ENCODE peak calls at places on chromosome 9, in seven cellular contexts. D, C, A, N, L, J and B are unnamed samples.

GRCh38 chr9:95508242-95508967 is 8.4 kb downstream of the PTCH1 start:
- DNase-seq in D (no peak), C (no peak), A (peak; percentile 26), N (peak; percentile 55), L (no peak), J (no peak), B (no peak)

GRCh38 chr9:133226219-133227171 is 17.4 kb upstream of the OBP2B start:
- DNase-seq in D (no peak), C (no peak), A (no peak), N (no peak), L (no peak), J (no peak), B (peak; percentile 40)

GRCh38 chr9:16653491-16654407 is 216.7 kb downstream of the BNC2 start:
- DNase-seq in D (peak; percentile 41), C (peak; percentile 30), A (no peak), N (no peak), L (no peak), J (peak; percentile 53), B (no peak)

GRCh38 chr9:138069731-138070456 is 192.3 kb downstream of the CACNA1B start:
- DNase-seq in D (peak; percentile 6), C (no peak), A (no peak), N (no peak), L (no peak), J (no peak), B (peak; percentile 44)

GRCh38 chr9:129619787-129620668 is 873 bp downstream of the C9orf50 start:
- DNase-seq in D (no peak), C (peak; percentile 31), A (no peak), N (no peak), L (peak; percentile 34), J (no peak), B (no peak)

GRCh38 chr9:96363175-96363967 is 20.1 kb downstream of the SLC35D2 start:
- DNase-seq in D (no peak), C (no peak), A (no peak), N (no peak), L (no peak), J (no peak), B (no peak)

GRCh38 chr9:134376386-134377142 is 50.3 kb downstream of the RXRA start:
- DNase-seq in D (no peak), C (peak; percentile 69), A (no peak), N (no peak), L (no peak), J (no peak), B (no peak)

GRCh38 chr9:117414906-117415583 is at the start of gene ASTN2:
- DNase-seq in D (no peak), C (peak; percentile 23), A (no peak), N (no peak), L (no peak), J (no peak), B (peak; percentile 62)

GRCh38 chr9:124137009-124137943 is 120.5 kb upstream of the NEK6 start:
- DNase-seq in D (no peak), C (no peak), A (no peak), N (peak; percentile 25), L (peak; percentile 26), J (no peak), B (no peak)

GRCh38 chr9:135074354-135075233 is 12.9 kb upstream of the OLFM1 start:
- DNase-seq in D (no peak), C (no peak), A (no peak), N (no peak), L (no peak), J (no peak), B (peak; percentile 48)

GRCh38 chr9:129697956-129698757 is 32.7 kb downstream of the PRRX2 start:
- DNase-seq in D (peak; percentile 56), C (peak; percentile 49), A (no peak), N (no peak), L (no peak), J (no peak), B (peak; percentile 86)

GRCh38 chr9:29325855-29326254 is 1752.6 kb upstream of the C9orf72 start:
- DNase-seq in D (no peak), C (no peak), A (no peak), N (no peak), L (no peak), J (no peak), B (no peak)

GRCh38 chr9:109101810-109102209 is 17.9 kb downstream of the TMEM245 start:
- DNase-seq in D (no peak), C (no peak), A (peak; percentile 91), N (peak; percentile 37), L (peak; percentile 84), J (peak; percentile 54), B (no peak)

GRCh38 chr9:33143241-33143642 is 23.9 kb downstream of the B4GALT1 start:
- DNase-seq in D (no peak), C (no peak), A (no peak), N (no peak), L (peak; percentile 80), J (peak; percentile 83), B (peak; percentile 13)

GRCh38 chr9:100819980-100820379 is 208.5 kb upstream of the PLPPR1 start:
- DNase-seq in D (no peak), C (no peak), A (no peak), N (no peak), L (no peak), J (no peak), B (no peak)

GRCh38 chr9:134597957-134598883 is 43.4 kb upstream of the COL5A1 start:
- DNase-seq in D (no peak), C (no peak), A (no peak), N (no peak), L (no peak), J (no peak), B (no peak)

GRCh38 chr9:89007041-89007440 is 15.8 kb downstream of the S1PR3 start:
- DNase-seq in D (no peak), C (no peak), A (no peak), N (no peak), L (no peak), J (no peak), B (peak; percentile 50)

GRCh38 chr9:78973906-78974305 is 597.9 kb upstream of the TLE4 start:
- DNase-seq in D (no peak), C (no peak), A (peak; percentile 87), N (no peak), L (peak; percentile 79), J (peak; percentile 4), B (no peak)

GRCh38 chr9:35706951-35707350 is 17.2 kb upstream of the TPM2 start:
- DNase-seq in D (no peak), C (peak; percentile 11), A (no peak), N (no peak), L (no peak), J (no peak), B (no peak)

GRCh38 chr9:21933281-21933680 is 60.9 kb downstream of the CDKN2A start:
- DNase-seq in D (no peak), C (no peak), A (peak; percentile 14), N (no peak), L (no peak), J (no peak), B (no peak)

GRCh38 chr9:35619800-35620158 is 1.6 kb upstream of the CD72 start:
- DNase-seq in D (no peak), C (no peak), A (no peak), N (peak; percentile 94), L (no peak), J (no peak), B (no peak)

GRCh38 chr9:87834357-87834756 is 48.3 kb upstream of the SPATA31E1 start:
- DNase-seq in D (no peak), C (no peak), A (no peak), N (no peak), L (no peak), J (no peak), B (no peak)

GRCh38 chr9:33272061-33272460 is 7.2 kb downstream of the CHMP5 start:
- DNase-seq in D (no peak), C (no peak), A (no peak), N (no peak), L (no peak), J (no peak), B (no peak)

DNA sequence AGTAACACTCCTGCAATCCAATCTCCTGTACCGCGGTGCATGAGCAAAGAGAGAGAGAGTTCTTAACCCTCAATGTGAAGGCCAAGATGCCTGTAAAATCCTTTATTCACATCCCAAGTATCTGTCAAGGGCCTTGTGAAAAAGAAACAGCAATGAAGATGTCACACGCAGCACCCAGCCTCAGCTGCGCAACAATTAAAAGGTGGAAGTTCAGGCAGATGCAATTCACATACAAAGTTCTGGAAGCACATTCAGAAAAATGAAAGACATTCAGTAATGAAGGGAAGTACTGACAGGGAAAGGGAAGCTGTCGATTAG is 137.7 kb downstream of the CDK5RAP2 start:
- DNase-seq in D (no peak), C (no peak), A (no peak), N (no peak), L (no peak), J (no peak), B (no peak)
- H3K27ac ChIP-seq in D (peak overlapping the region; percentile 11), C (no peak overlapping the region), A (no peak overlapping the region), N (no peak overlapping the region), L (peak overlapping the region; percentile 82), J (peak overlapping the region; percentile 33), B (no peak overlapping the region)

DNA sequence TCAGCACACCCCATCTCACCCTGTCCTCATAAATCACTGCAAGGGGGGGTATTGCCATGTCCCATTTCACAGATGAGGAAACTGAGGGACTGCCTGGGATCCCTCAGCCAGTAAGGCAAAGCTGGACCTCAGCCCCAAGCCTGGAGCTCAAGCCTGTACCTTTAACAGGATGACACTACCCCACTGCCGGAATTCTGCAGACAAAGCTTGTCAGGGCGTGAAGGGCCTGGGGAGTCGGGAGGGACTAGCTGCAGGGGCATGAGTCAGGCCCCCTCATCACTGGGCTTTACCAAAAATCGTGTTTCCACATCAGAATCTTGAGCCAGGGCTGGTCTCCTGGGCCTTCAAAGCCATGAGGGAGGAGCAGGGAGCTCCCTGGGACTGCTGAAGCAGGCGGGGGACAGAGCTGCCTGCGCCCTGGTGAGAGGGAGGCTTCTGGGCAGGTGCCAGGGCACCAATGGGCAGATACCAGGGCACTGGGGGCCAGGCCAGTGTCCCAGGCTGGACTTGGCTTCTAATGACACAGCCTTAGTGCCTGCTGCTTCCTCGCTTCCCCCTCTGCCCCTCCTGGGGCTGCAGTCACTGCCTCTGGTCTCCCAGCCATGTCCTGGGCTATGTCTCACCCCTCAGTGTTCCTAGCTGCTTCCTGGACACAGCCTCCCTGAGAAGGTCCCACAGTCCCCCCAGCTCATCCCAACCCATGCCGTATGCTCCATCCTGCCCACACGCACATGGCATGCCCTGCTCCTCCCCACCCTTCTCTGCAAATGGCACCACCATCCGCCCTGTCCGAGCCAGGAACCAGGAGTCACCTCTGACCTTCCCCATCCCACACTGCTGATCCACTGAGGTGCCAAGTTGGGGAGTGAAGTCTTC is 80.7 kb downstream of the LMX1B start:
- DNase-seq in D (no peak), C (no peak), A (peak; percentile 73), N (no peak), L (no peak), J (no peak), B (no peak)
- TF ChIP-seq CTCF in D (no peak), C (no peak), A (no peak), N (no peak), L (no peak), J (no peak), B (no peak)

DNA sequence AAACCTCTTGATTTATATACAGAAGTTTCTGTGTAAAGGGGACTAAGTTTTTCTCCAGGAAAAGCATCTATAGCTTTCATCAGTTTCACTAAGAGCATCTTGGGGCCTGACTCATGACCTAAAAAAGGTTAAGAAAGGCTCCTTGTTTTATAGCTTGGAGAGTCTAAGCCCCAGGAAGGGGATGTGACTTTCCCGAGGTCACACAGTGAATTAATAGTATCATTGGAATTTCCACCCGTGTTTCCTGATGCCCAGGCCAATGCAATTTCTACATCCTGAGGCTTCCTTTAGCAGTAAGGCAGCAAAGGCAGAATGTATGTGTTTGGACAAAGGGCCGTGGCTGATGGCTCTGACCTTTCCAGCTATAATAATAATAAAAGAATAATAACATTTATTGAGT is 8.6 kb downstream of the MORN5 start:
- DNase-seq in D (no peak), C (no peak), A (peak; percentile 34), N (no peak), L (no peak), J (no peak), B (no peak)
- H3K4me3 ChIP-seq in D (no peak overlapping the region), C (no peak overlapping the region), A (no peak overlapping the region), N (no peak overlapping the region), L (no peak overlapping the region), J (no peak overlapping the region), B (no peak overlapping the region)

GRCh38 chr9:105694320-105694847 is at the start of gene TMEM38B:
- DNase-seq in D (peak; percentile 81), C (peak; percentile 88), A (peak; percentile 67), N (peak; percentile 86), L (peak; percentile 58), J (peak; percentile 63), B (peak; percentile 88)
- H3K27ac ChIP-seq in D (peak within 1 kb of the TSS; percentile 58), C (peak within 1 kb of the TSS; percentile 86), A (peak within 1 kb of the TSS; percentile 14), N (no peak within 1 kb of the TSS), L (peak within 1 kb of the TSS; percentile 60), J (peak within 1 kb of the TSS; percentile 39), B (peak within 1 kb of the TSS; percentile 86)